ENCODE peak calls at places on chromosomes 1 and 21, in six cellular contexts. One of them, this sample, is unnamed.

GRCh38 chr1:11188858-11189451 is at the start of gene ANGPTL7:
- ATAC-seq in A549: no peak
- ATAC-seq in HepG2: no peak
- ATAC-seq in GM12878: no peak
- ATAC-seq in K562: no peak
- ATAC-seq in upper lobe of left lung: peak; percentile 46
- ATAC-seq in this sample: peak; percentile 36

GRCh38 chr1:201184307-201184706 is 6.3 kb upstream of the IGFN1 start:
- ATAC-seq in A549: peak; percentile 20
- ATAC-seq in HepG2: no peak
- ATAC-seq in GM12878: no peak
- ATAC-seq in K562: no peak
- ATAC-seq in upper lobe of left lung: no peak
- ATAC-seq in this sample: peak; percentile 15

GRCh38 chr1:19100008-19100407 is 110.1 kb downstream of the UBR4 start:
- ATAC-seq in A549: no peak
- ATAC-seq in HepG2: no peak
- ATAC-seq in GM12878: no peak
- ATAC-seq in K562: no peak
- ATAC-seq in upper lobe of left lung: no peak
- ATAC-seq in this sample: no peak

GRCh38 chr1:58874327-58874726 is 90.5 kb upstream of the JUN start:
- ATAC-seq in A549: no peak
- ATAC-seq in HepG2: peak; percentile 36
- ATAC-seq in GM12878: no peak
- ATAC-seq in K562: no peak
- ATAC-seq in upper lobe of left lung: no peak
- ATAC-seq in this sample: no peak

GRCh38 chr1:36453600-36454388 is 3.5 kb upstream of the OSCP1 start:
- ATAC-seq in A549: no peak
- ATAC-seq in HepG2: no peak
- ATAC-seq in GM12878: no peak
- ATAC-seq in K562: peak; percentile 58
- ATAC-seq in upper lobe of left lung: no peak
- ATAC-seq in this sample: no peak

GRCh38 chr1:150749720-150750311 is 15.8 kb downstream of the CTSS start:
- ATAC-seq in A549: no peak
- ATAC-seq in HepG2: no peak
- ATAC-seq in GM12878: no peak
- ATAC-seq in K562: peak; percentile 60
- ATAC-seq in upper lobe of left lung: no peak
- ATAC-seq in this sample: no peak

GRCh38 chr1:245341738-245342137 is 187.0 kb downstream of the KIF26B start:
- ATAC-seq in A549: no peak
- ATAC-seq in HepG2: no peak
- ATAC-seq in GM12878: no peak
- ATAC-seq in K562: no peak
- ATAC-seq in upper lobe of left lung: no peak
- ATAC-seq in this sample: no peak

GRCh38 chr1:53138991-53139884 is 3.2 kb downstream of the SLC1A7 start:
- ATAC-seq in A549: no peak
- ATAC-seq in HepG2: no peak
- ATAC-seq in GM12878: no peak
- ATAC-seq in K562: no peak
- ATAC-seq in upper lobe of left lung: no peak
- ATAC-seq in this sample: no peak

GRCh38 chr1:117612517-117613248 is 6.8 kb downstream of the TENT5C start:
- ATAC-seq in A549: peak; percentile 78
- ATAC-seq in HepG2: no peak
- ATAC-seq in GM12878: peak; percentile 15
- ATAC-seq in K562: peak; percentile 71
- ATAC-seq in upper lobe of left lung: peak; percentile 76
- ATAC-seq in this sample: no peak

GRCh38 chr1:205020466-205020865 is 22.5 kb upstream of the CNTN2 start:
- ATAC-seq in A549: no peak
- ATAC-seq in HepG2: no peak
- ATAC-seq in GM12878: no peak
- ATAC-seq in K562: no peak
- ATAC-seq in upper lobe of left lung: no peak
- ATAC-seq in this sample: no peak

GRCh38 chr1:220914283-220915116 is 35.3 kb downstream of the HLX start:
- ATAC-seq in A549: no peak
- ATAC-seq in HepG2: peak; percentile 28
- ATAC-seq in GM12878: no peak
- ATAC-seq in K562: no peak
- ATAC-seq in upper lobe of left lung: peak; percentile 55
- ATAC-seq in this sample: no peak

GRCh38 chr1:164673584-164674214 is 114.7 kb downstream of the PBX1 start:
- ATAC-seq in A549: peak; percentile 44
- ATAC-seq in HepG2: peak; percentile 71
- ATAC-seq in GM12878: no peak
- ATAC-seq in K562: peak; percentile 89
- ATAC-seq in upper lobe of left lung: no peak
- ATAC-seq in this sample: no peak

GRCh38 chr1:167119696-167120095 is 25.8 kb downstream of the STYXL2 start:
- ATAC-seq in A549: no peak
- ATAC-seq in HepG2: no peak
- ATAC-seq in GM12878: no peak
- ATAC-seq in K562: no peak
- ATAC-seq in upper lobe of left lung: no peak
- ATAC-seq in this sample: no peak

GRCh38 chr1:207898260-207898659 is 12.7 kb downstream of the CD34 start:
- ATAC-seq in A549: no peak
- ATAC-seq in HepG2: no peak
- ATAC-seq in GM12878: no peak
- ATAC-seq in K562: no peak
- ATAC-seq in upper lobe of left lung: no peak
- ATAC-seq in this sample: no peak

GRCh38 chr21:42176864-42177263 is 42.1 kb upstream of the ABCG1 start:
- ATAC-seq in A549: no peak
- ATAC-seq in HepG2: no peak
- ATAC-seq in GM12878: no peak
- ATAC-seq in K562: no peak
- ATAC-seq in upper lobe of left lung: no peak
- ATAC-seq in this sample: peak; percentile 70

GRCh38 chr1:224637936-224638335 is 21.8 kb downstream of the CNIH3 start:
- ATAC-seq in A549: no peak
- ATAC-seq in HepG2: no peak
- ATAC-seq in GM12878: no peak
- ATAC-seq in K562: no peak
- ATAC-seq in upper lobe of left lung: no peak
- ATAC-seq in this sample: no peak

GRCh38 chr1:239700667-239701066 is 314.3 kb downstream of the CHRM3 start:
- ATAC-seq in A549: no peak
- ATAC-seq in HepG2: no peak
- ATAC-seq in GM12878: no peak
- ATAC-seq in K562: no peak
- ATAC-seq in upper lobe of left lung: no peak
- ATAC-seq in this sample: no peak

GRCh38 chr1:145872421-145872891 is 13.2 kb downstream of the ANKRD35 start:
- ATAC-seq in A549: peak; percentile 22
- ATAC-seq in HepG2: peak; percentile 80
- ATAC-seq in GM12878: no peak
- ATAC-seq in K562: peak; percentile 22
- ATAC-seq in upper lobe of left lung: peak; percentile 72
- ATAC-seq in this sample: peak; percentile 92

GRCh38 chr1:176469450-176469985 is 6.5 kb downstream of the PAPPA2 start:
- ATAC-seq in A549: no peak
- ATAC-seq in HepG2: no peak
- ATAC-seq in GM12878: no peak
- ATAC-seq in K562: no peak
- ATAC-seq in upper lobe of left lung: no peak
- ATAC-seq in this sample: no peak

GRCh38 chr1:241074507-241074906 is 282.5 kb downstream of the RGS7 start:
- ATAC-seq in A549: no peak
- ATAC-seq in HepG2: no peak
- ATAC-seq in GM12878: no peak
- ATAC-seq in K562: no peak
- ATAC-seq in upper lobe of left lung: no peak
- ATAC-seq in this sample: no peak
- TF ChIP-seq POLR2A in A549: no peak
- TF ChIP-seq POLR2A in HepG2: no peak
- TF ChIP-seq POLR2A in GM12878: no peak
- TF ChIP-seq POLR2A in K562: no peak
- TF ChIP-seq POLR2A in upper lobe of left lung: no peak
- TF ChIP-seq POLR2A in this sample: no peak

GRCh38 chr1:153608089-153608672 is 4.8 kb downstream of the S100A16 start:
- ATAC-seq in A549: no peak
- ATAC-seq in HepG2: peak; percentile 23
- ATAC-seq in GM12878: no peak
- ATAC-seq in K562: peak; percentile 22
- ATAC-seq in upper lobe of left lung: no peak
- ATAC-seq in this sample: no peak
- TF ChIP-seq EP300 in A549: no peak
- TF ChIP-seq EP300 in HepG2: no peak
- TF ChIP-seq EP300 in GM12878: no peak
- TF ChIP-seq EP300 in K562: no peak
- TF ChIP-seq EP300 in upper lobe of left lung: no peak
- TF ChIP-seq EP300 in this sample: no peak

GRCh38 chr21:34765619-34766018 is 96.8 kb downstream of the CLIC6 start:
- ATAC-seq in A549: no peak
- ATAC-seq in HepG2: no peak
- ATAC-seq in GM12878: no peak
- ATAC-seq in K562: no peak
- ATAC-seq in upper lobe of left lung: no peak
- ATAC-seq in this sample: no peak
- TF ChIP-seq POLR2A in A549: no peak
- TF ChIP-seq POLR2A in HepG2: no peak
- TF ChIP-seq POLR2A in GM12878: no peak
- TF ChIP-seq POLR2A in K562: no peak
- TF ChIP-seq POLR2A in upper lobe of left lung: no peak
- TF ChIP-seq POLR2A in this sample: no peak

GRCh38 chr1:227726924-227727599 is 8.0 kb downstream of the JMJD4 start:
- ATAC-seq in A549: no peak
- ATAC-seq in HepG2: no peak
- ATAC-seq in GM12878: no peak
- ATAC-seq in K562: no peak
- ATAC-seq in upper lobe of left lung: no peak
- ATAC-seq in this sample: no peak
- TF ChIP-seq EP300 in A549: no peak
- TF ChIP-seq EP300 in HepG2: no peak
- TF ChIP-seq EP300 in GM12878: no peak
- TF ChIP-seq EP300 in K562: no peak
- TF ChIP-seq EP300 in upper lobe of left lung: no peak
- TF ChIP-seq EP300 in this sample: no peak

GRCh38 chr1:79040424-79041089 is 34.0 kb upstream of the ADGRL4 start:
- ATAC-seq in A549: no peak
- ATAC-seq in HepG2: no peak
- ATAC-seq in GM12878: peak; percentile 87
- ATAC-seq in K562: no peak
- ATAC-seq in upper lobe of left lung: no peak
- ATAC-seq in this sample: no peak
- TF ChIP-seq POLR2A in A549: no peak
- TF ChIP-seq POLR2A in HepG2: no peak
- TF ChIP-seq POLR2A in GM12878: no peak
- TF ChIP-seq POLR2A in K562: no peak
- TF ChIP-seq POLR2A in upper lobe of left lung: no peak
- TF ChIP-seq POLR2A in this sample: no peak

DNA sequence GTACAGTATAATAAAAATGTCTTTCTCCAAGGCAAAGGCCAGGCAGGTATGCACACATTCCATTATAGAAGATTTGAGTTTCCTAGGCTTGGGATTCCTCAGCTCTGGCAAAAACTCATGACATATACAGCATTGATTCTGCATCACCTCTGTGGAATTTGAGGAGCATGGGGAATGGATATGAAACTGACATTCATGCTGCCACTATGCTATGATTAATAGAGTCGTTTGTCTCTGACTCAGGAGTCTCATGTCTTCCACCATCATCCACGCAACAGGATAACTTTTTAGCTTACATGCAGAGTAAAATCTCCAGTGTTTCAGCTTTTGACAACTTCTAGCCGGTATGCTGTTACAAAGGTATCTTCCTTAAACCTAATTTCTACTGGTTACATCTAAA is 49.8 kb upstream of the ADORA3 start:
- ATAC-seq in A549: peak; percentile 76
- ATAC-seq in HepG2: no peak
- ATAC-seq in GM12878: no peak
- ATAC-seq in K562: no peak
- ATAC-seq in upper lobe of left lung: no peak
- ATAC-seq in this sample: no peak
- TF ChIP-seq EP300 in A549: no peak
- TF ChIP-seq EP300 in HepG2: no peak
- TF ChIP-seq EP300 in GM12878: no peak
- TF ChIP-seq EP300 in K562: no peak
- TF ChIP-seq EP300 in upper lobe of left lung: no peak
- TF ChIP-seq EP300 in this sample: no peak

GRCh38 chr1:23177438-23178380 is 9.1 kb upstream of the LUZP1 start:
- ATAC-seq in A549: peak; percentile 85
- ATAC-seq in HepG2: peak; percentile 90
- ATAC-seq in GM12878: peak; percentile 94
- ATAC-seq in K562: peak; percentile 92
- ATAC-seq in upper lobe of left lung: peak; percentile 95
- ATAC-seq in this sample: peak; percentile 94
- TF ChIP-seq POLR2A in A549: no peak
- TF ChIP-seq POLR2A in HepG2: no peak
- TF ChIP-seq POLR2A in GM12878: peak; percentile 50
- TF ChIP-seq POLR2A in K562: no peak
- TF ChIP-seq POLR2A in upper lobe of left lung: no peak
- TF ChIP-seq POLR2A in this sample: peak; percentile 45

This sample was measured in gastroesophageal sphincter.